ENCODE peak calls at places on chromosomes 16 and 17, in nine cellular contexts. Y is hippocampal formation; E is progenitor cell of endocrine pancreas; H is stimulated activated CD8-positive, alpha-beta memory T cell treated with anti-CD3 and anti-CD28 coated beads, Interleukin-15, amount 100 ng/mL, for 48 hours; Q is activated CD8-positive, alpha-beta memory T cell treated with anti-CD3 and anti-CD28 coated beads for 4 hours; D is stimulated activated CD4-positive, alpha-beta T cell treated with anti-CD3 and anti-CD28 coated beads, Interleukin-15, amount 100 ng/mL, for 24 hours; M is stimulated activated naive CD4-positive, alpha-beta T cell; J is epithelial cell of proximal tubule; W is AG20443. Z is an unnamed sample.

GRCh38 chr17:28704219-28704858 is 7.3 kb downstream of the PROCA1 start:
- DNase-seq in J (no peak), Q (no peak), Y (no peak), M (no peak), E (no peak), H (no peak), W (no peak), D (no peak), Z (no peak)

GRCh38 chr17:9612016-9612415 is 33.3 kb upstream of the USP43 start:
- DNase-seq in H (no peak), Q (no peak), J (peak; percentile 85), E (no peak), D (no peak), M (no peak), W (no peak), Y (no peak), Z (no peak)

GRCh38 chr17:13638855-13639458 is 37.2 kb upstream of the HS3ST3A1 start:
- DNase-seq in H (no peak), E (no peak), Y (no peak), D (peak; percentile 4), M (no peak), Q (no peak), J (no peak), W (no peak), Z (no peak)

GRCh38 chr16:70751593-70751992 is 49.4 kb downstream of the VAC14 start:
- DNase-seq in Q (no peak), E (no peak), W (no peak), D (no peak), J (no peak), Y (no peak), H (no peak), M (no peak), Z (no peak)

GRCh38 chr16:8869212-8869987 is 594 bp upstream of the CARHSP1 start:
- DNase-seq in J (no peak), W (no peak), Y (no peak), E (no peak), D (no peak), M (peak; percentile 75), Q (no peak), H (no peak), Z (no peak)

GRCh38 chr17:47257651-47258339 is 4.2 kb downstream of the ITGB3 start:
- DNase-seq in Q (no peak), M (no peak), D (no peak), Y (no peak), H (no peak), W (peak; percentile 81), E (no peak), J (peak; percentile 88), Z (peak; percentile 17)

GRCh38 chr16:17083628-17084027 is 387.1 kb downstream of the XYLT1 start:
- DNase-seq in H (no peak), D (no peak), E (no peak), Y (no peak), W (no peak), J (no peak), Q (no peak), M (no peak), Z (no peak)

GRCh38 chr17:7440113-7440822 is 956 bp downstream of the FGF11 start:
- DNase-seq in D (peak; percentile 61), M (peak; percentile 41), W (no peak), H (no peak), Q (no peak), J (no peak), Y (no peak), E (no peak), Z (no peak)

GRCh38 chr17:37824534-37825485 is 80.0 kb upstream of the HNF1B start:
- DNase-seq in Y (no peak), M (no peak), H (no peak), J (peak; percentile 77), D (no peak), Q (no peak), E (no peak), W (peak; percentile 91), Z (peak; percentile 43)

GRCh38 chr16:1159973-1160772 is 7.3 kb downstream of the CACNA1H start:
- DNase-seq in M (no peak), E (no peak), Q (no peak), W (no peak), D (no peak), H (no peak), Y (peak; percentile 6), J (no peak), Z (no peak)

GRCh38 chr16:53087101-53087500 is 32.3 kb downstream of the CHD9 start:
- DNase-seq in M (no peak), Q (no peak), H (no peak), E (no peak), D (no peak), J (no peak), Y (no peak), W (peak; percentile 30), Z (no peak)

GRCh38 chr17:69773081-69773480 is 301.9 kb upstream of the KCNJ16 start:
- DNase-seq in J (no peak), Y (no peak), Q (no peak), D (no peak), H (no peak), W (no peak), M (no peak), E (no peak), Z (no peak)

GRCh38 chr17:13835151-13835550 is 233.4 kb upstream of the HS3ST3A1 start:
- DNase-seq in M (no peak), E (no peak), D (no peak), J (no peak), Y (no peak), H (no peak), W (no peak), Q (no peak), Z (no peak)

GRCh38 chr16:75064403-75065148 is 52.0 kb downstream of the LDHD start:
- DNase-seq in E (no peak), J (no peak), Q (no peak), Y (no peak), W (no peak), M (peak; percentile 26), H (peak; percentile 5), D (peak; percentile 44), Z (no peak)

Z was measured in amniotic stem cell.